ENCODE peak calls at places on chromosome 21, in four cellular contexts. E is IMR-90, O is H9, Z is H1. M is an unnamed sample.

GRCh38 chr21:45129231-45129923 is 55.0 kb downstream of the ADARB1 start:
- DNase-seq in O (no peak), Z (no peak), E (peak; percentile 41), M (no peak)

GRCh38 chr21:17930102-17930501 is 110.9 kb upstream of the C21orf91 start:
- DNase-seq in E (no peak), O (no peak), Z (no peak), M (peak; percentile 26)

GRCh38 chr21:41681336-41681801 is 85.5 kb downstream of the RIPK4 start:
- DNase-seq in Z (no peak), E (no peak), O (no peak), M (no peak)

GRCh38 chr21:30072496-30072895 is 94.1 kb downstream of the CLDN17 start:
- DNase-seq in O (peak; percentile 78), Z (peak; percentile 68), E (no peak), M (peak; percentile 83)

GRCh38 chr21:31560479-31560878 is 99.0 kb upstream of the SOD1 start:
- DNase-seq in Z (no peak), O (no peak), E (no peak), M (no peak)

GRCh38 chr21:42164064-42164789 is 54.7 kb upstream of the ABCG1 start:
- DNase-seq in Z (peak; percentile 7), O (no peak), E (no peak), M (peak; percentile 60)

GRCh38 chr21:41250519-41250918 is 66.1 kb upstream of the FAM3B start:
- DNase-seq in E (peak; percentile 30), Z (no peak), O (no peak), M (no peak)

GRCh38 chr21:18340387-18340942 is 63.1 kb downstream of the TMPRSS15 start:
- DNase-seq in Z (no peak), O (no peak), E (no peak), M (no peak)

GRCh38 chr21:45074818-45075605 is 632 bp downstream of the ADARB1 start:
- DNase-seq in O (peak; percentile 50), Z (no peak), E (no peak), M (peak; percentile 52)

GRCh38 chr21:42684109-42684916 is 30.9 kb downstream of the PDE9A start:
- DNase-seq in Z (no peak), O (no peak), E (no peak), M (no peak)

GRCh38 chr21:42242611-42243010 is 23.7 kb downstream of the ABCG1 start:
- DNase-seq in Z (no peak), E (no peak), O (no peak), M (no peak)

GRCh38 chr21:21101911-21102310 is 103.7 kb downstream of the NCAM2 start:
- DNase-seq in E (peak; percentile 85), O (peak; percentile 46), Z (no peak), M (peak; percentile 79)

GRCh38 chr21:26423506-26423905 is 149.6 kb downstream of the CYYR1 start:
- DNase-seq in Z (no peak), E (no peak), O (no peak), M (no peak)
- H4K5ac ChIP-seq in Z (no peak overlapping the region), E (no peak overlapping the region), O (no peak overlapping the region), M (no peak overlapping the region)

GRCh38 chr21:46226920-46227599 is 1.5 kb downstream of the LSS start:
- DNase-seq in O (no peak), E (peak; percentile 78), Z (no peak), M (peak; percentile 22)
- H3K27ac ChIP-seq in O (no peak overlapping the region), E (no peak overlapping the region), Z (no peak overlapping the region), M (no peak overlapping the region)

GRCh38 chr21:28936036-28936435 is 56.6 kb downstream of the LTN1 start:
- DNase-seq in E (no peak), O (no peak), Z (no peak), M (no peak)

GRCh38 chr21:28937737-28938136 is 54.9 kb downstream of the LTN1 start:
- DNase-seq in O (no peak), Z (no peak), E (no peak), M (no peak)

GRCh38 chr21:28943631-28944030 is 49.0 kb downstream of the LTN1 start:
- DNase-seq in E (peak; percentile 28), Z (no peak), O (no peak), M (no peak)

GRCh38 chr21:28936721-28937120 is 56.0 kb downstream of the LTN1 start:
- DNase-seq in O (no peak), Z (no peak), E (no peak), M (no peak)

GRCh38 chr21:28938726-28939125 is 54.0 kb downstream of the LTN1 start:
- DNase-seq in O (no peak), E (no peak), Z (no peak), M (no peak)
- H4K5ac ChIP-seq in O (no peak overlapping the region), E (no peak overlapping the region), Z (no peak overlapping the region), M (no peak overlapping the region)

GRCh38 chr21:35043549-35043948 is 5.6 kb downstream of the RUNX1 start:
- DNase-seq in Z (no peak), O (no peak), E (no peak), M (no peak)
- H3K27ac ChIP-seq in Z (no peak overlapping the region), O (no peak overlapping the region), E (no peak overlapping the region), M (no peak overlapping the region)

DNA sequence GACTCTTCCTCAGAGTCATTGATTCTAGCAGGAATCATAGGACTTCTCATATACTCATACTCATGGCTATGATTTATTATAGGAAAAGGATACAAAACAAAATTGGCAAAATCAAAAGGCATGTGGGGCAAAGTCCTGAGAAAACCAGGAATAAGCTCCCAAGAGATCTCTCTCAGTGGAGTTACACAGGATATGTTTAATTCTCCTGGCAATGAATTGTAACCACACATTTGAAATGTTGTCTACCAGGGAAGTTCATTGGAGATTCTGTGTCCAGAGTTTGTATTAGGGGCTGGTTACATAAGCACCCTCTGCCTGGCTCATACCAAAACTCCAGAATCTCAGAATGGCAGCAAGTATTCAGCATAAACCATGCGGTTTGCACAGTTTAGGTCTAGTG is 63.9 kb downstream of the ADAMTS1 start:
- DNase-seq in O (no peak), E (no peak), Z (no peak), M (no peak)
- H4K5ac ChIP-seq in O (no peak overlapping the region), E (no peak overlapping the region), Z (no peak overlapping the region), M (no peak overlapping the region)

GRCh38 chr21:38574895-38575294 is 76.6 kb upstream of the ERG start:
- DNase-seq in Z (no peak), O (no peak), E (no peak), M (no peak)
- H3K27ac ChIP-seq in Z (no peak overlapping the region), O (no peak overlapping the region), E (no peak overlapping the region), M (no peak overlapping the region)

GRCh38 chr21:33734818-33735217 is 92.5 kb downstream of the ITSN1 start:
- DNase-seq in O (no peak), E (no peak), Z (no peak), M (no peak)

GRCh38 chr21:33731447-33731846 is 89.1 kb downstream of the ITSN1 start:
- DNase-seq in O (no peak), Z (no peak), E (no peak), M (no peak)

GRCh38 chr21:33732038-33732437 is 89.7 kb downstream of the ITSN1 start:
- DNase-seq in O (no peak), E (no peak), Z (no peak), M (peak; percentile 60)

GRCh38 chr21:33734326-33734725 is 92.0 kb downstream of the ITSN1 start:
- DNase-seq in E (peak; percentile 58), O (no peak), Z (no peak), M (no peak)

DNA sequence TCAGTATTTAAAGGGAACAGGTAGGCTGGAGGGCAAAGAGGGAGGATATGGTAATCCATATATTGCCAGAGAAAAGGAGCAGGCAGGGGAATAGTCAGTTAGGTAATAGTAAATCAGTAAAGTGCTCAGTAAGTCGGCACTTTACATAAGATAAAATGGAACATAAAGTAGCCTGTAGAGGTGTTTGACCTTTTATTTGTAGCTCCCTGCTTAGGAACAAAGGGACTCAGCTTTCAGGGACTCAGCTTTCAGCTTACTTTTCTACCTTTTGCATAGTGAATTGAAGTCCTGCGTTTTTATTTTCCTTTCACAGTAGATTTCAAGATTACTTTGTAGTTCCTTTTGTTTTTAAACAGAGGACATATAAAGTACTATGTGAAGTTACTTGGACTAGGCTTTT is 87.3 kb downstream of the ITSN1 start:
- DNase-seq in Z (no peak), E (no peak), O (no peak), M (no peak)
- H4K5ac ChIP-seq in Z (no peak overlapping the region), E (no peak overlapping the region), O (no peak overlapping the region), M (no peak overlapping the region)

DNA sequence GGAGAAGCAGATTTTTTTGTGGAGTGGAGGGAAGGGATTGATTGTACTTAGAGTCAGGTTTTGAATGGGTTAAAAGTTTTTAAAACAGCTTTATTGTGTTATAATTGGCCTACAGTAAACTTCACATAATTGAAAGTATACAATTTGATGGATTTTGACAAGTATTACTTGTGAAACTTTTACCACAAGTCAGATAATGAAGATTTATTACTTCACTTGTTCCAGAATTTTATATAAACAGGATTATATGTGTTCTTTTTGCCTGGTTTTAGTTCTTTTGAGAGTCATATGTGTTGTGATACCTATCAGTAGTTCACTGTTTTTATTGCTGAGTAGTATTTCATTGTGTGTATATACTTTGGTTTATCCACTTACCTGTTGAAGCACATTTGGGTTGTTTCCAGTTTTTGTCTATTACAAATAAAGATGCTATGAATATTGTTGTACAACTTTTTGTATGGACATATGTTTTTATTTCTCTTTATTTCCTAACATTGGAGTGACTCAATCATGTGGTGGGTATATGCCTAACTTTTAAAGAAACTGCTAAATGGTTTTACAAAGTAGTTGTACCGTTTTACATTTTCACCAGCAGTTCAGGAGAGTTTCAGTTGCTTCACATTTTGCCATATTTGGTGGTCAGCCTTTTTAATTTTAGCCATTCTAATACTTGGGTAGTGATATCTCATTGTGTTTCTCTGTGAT is 71.0 kb downstream of the DYRK1A start:
- DNase-seq in O (no peak), Z (no peak), E (no peak), M (no peak)
- H3K27ac ChIP-seq in O (no peak overlapping the region), Z (no peak overlapping the region), E (no peak overlapping the region), M (no peak overlapping the region)